ENCODE peak calls at places on chromosomes 6 and 20, in seven cellular contexts. Q is astrocyte of the spinal cord, T is C1 segment of cervical spinal cord, I is RWPE1, K is cardiac septum, F is cardiac muscle cell, H is nephron progenitor cell. Y is an unnamed sample.

GRCh38 chr6:22250486-22250885 is 46.4 kb downstream of the PRL start:
- DNase-seq in Q (peak), T (no peak), I (no peak), K (no peak), F (no peak), H (no peak), Y (peak)

GRCh38 chr20:56788671-56789610 is 159.8 kb downstream of the TFAP2C start:
- DNase-seq in Q (peak), T (no peak), I (no peak), K (no peak), F (no peak), H (no peak), Y (no peak)

GRCh38 chr6:90285611-90286381 is 10.8 kb downstream of the BACH2 start:
- DNase-seq in Q (peak), T (peak), I (peak), K (peak), F (peak), H (peak), Y (peak)

GRCh38 chr6:133079901-133080300 is 161.3 kb upstream of the EYA4 start:
- DNase-seq in Q (no peak), T (no peak), I (no peak), K (no peak), F (no peak), H (no peak), Y (no peak)

GRCh38 chr6:111692327-111693164 is 86.9 kb upstream of the TRAF3IP2 start:
- DNase-seq in Q (no peak), T (no peak), I (no peak), K (no peak), F (no peak), H (no peak), Y (no peak)

GRCh38 chr6:16105874-16106273 is 23.0 kb upstream of the MYLIP start:
- DNase-seq in Q (peak), T (no peak), I (no peak), K (no peak), F (no peak), H (no peak), Y (no peak)

GRCh38 chr6:64270083-64270482 is 634.5 kb downstream of the PHF3 start:
- DNase-seq in Q (no peak), T (no peak), I (no peak), K (no peak), F (no peak), H (no peak), Y (no peak)

GRCh38 chr20:41181567-41181966 is 44.2 kb downstream of the PLCG1 start:
- DNase-seq in Q (no peak), T (no peak), I (no peak), K (peak), F (no peak), H (no peak), Y (no peak)

GRCh38 chr6:69796081-69796626 is 656 bp downstream of the LMBRD1 start:
- DNase-seq in Q (peak), T (peak), I (peak), K (no peak), F (no peak), H (no peak), Y (peak)

GRCh38 chr6:150751296-150751695 is 114.2 kb upstream of the MTHFD1L start:
- DNase-seq in Q (peak), T (no peak), I (no peak), K (no peak), F (no peak), H (no peak), Y (no peak)

GRCh38 chr6:145544514-145544913 is 190.8 kb downstream of the EPM2A start:
- DNase-seq in Q (no peak), T (no peak), I (peak), K (no peak), F (no peak), H (no peak), Y (no peak)

Y was measured in HEK293T.